ENCODE peak calls at places on chromosomes 3 and 15, in four cellular contexts. V, P, X and J are unnamed samples.
A peak's percentile ranks its signal among the peaks of the same experiment; 100 is the strongest.

GRCh38 chr3:188712257-188712924 is 459.4 kb upstream of the TPRG1 start:
- DNase-seq in V (peak; percentile 92), P (no peak), X (no peak), J (peak; percentile 64)

GRCh38 chr15:87877114-87877810 is 379.3 kb downstream of the NTRK3 start:
- DNase-seq in V (peak; percentile 93), P (no peak), X (peak; percentile 27), J (no peak)

GRCh38 chr3:143885803-143886427 is 37.6 kb upstream of the SLC9A9 start:
- DNase-seq in V (peak; percentile 34), P (peak; percentile 15), X (peak; percentile 45), J (peak; percentile 36)

GRCh38 chr3:190424478-190425439 is 24.9 kb downstream of the TMEM207 start:
- DNase-seq in V (peak; percentile 76), P (peak; percentile 20), X (peak; percentile 18), J (peak; percentile 76)

GRCh38 chr15:38991126-38991525 is 426.5 kb upstream of the RASGRP1 start:
- DNase-seq in V (peak; percentile 56), P (no peak), X (peak; percentile 9), J (peak; percentile 83)

GRCh38 chr15:55879181-55879580 is 114.2 kb downstream of the NEDD4 start:
- DNase-seq in V (peak; percentile 55), P (no peak), X (no peak), J (peak; percentile 63)

GRCh38 chr15:96431787-96432186 is 101.3 kb downstream of the NR2F2 start:
- DNase-seq in V (no peak), P (no peak), X (no peak), J (peak; percentile 39)

GRCh38 chr15:57301307-57301706 is 75.0 kb upstream of the CGNL1 start:
- DNase-seq in V (no peak), P (no peak), X (no peak), J (no peak)

GRCh38 chr15:73586006-73586654 is 47.1 kb downstream of the NPTN start:
- DNase-seq in V (no peak), P (no peak), X (no peak), J (no peak)

GRCh38 chr3:100001514-100002270 is 112.6 kb downstream of the FILIP1L start:
- DNase-seq in V (no peak), P (no peak), X (no peak), J (no peak)

GRCh38 chr3:19399356-19399755 is 251.0 kb downstream of the KCNH8 start:
- DNase-seq in V (no peak), P (no peak), X (no peak), J (no peak)

GRCh38 chr15:89496155-89497098 is at the start of gene RHCG:
- DNase-seq in V (peak; percentile 24), P (no peak), X (peak; percentile 45), J (peak; percentile 52)

GRCh38 chr3:84836961-84837360 is 121.8 kb upstream of the CADM2 start:
- DNase-seq in V (no peak), P (no peak), X (no peak), J (no peak)

GRCh38 chr3:170745211-170745718 is 124.7 kb downstream of the RPL22L1 start:
- DNase-seq in V (peak; percentile 73), P (no peak), X (no peak), J (peak; percentile 89)

GRCh38 chr3:183339461-183340086 is 86.5 kb downstream of the B3GNT5 start:
- DNase-seq in V (no peak), P (no peak), X (no peak), J (no peak)

GRCh38 chr15:85047271-85047948 is 65.8 kb downstream of the PDE8A start:
- DNase-seq in V (peak; percentile 99), P (no peak), X (peak; percentile 61), J (peak; percentile 97)

GRCh38 chr3:108985844-108986243 is 32.2 kb upstream of the GUCA1C start:
- DNase-seq in V (no peak), P (no peak), X (no peak), J (no peak)

GRCh38 chr3:5061218-5061569 is 60.9 kb upstream of the ARL8B start:
- DNase-seq in V (no peak), P (no peak), X (no peak), J (no peak)

GRCh38 chr3:180492047-180492446 is 109.9 kb upstream of the TTC14 start:
- DNase-seq in V (no peak), P (no peak), X (no peak), J (no peak)

GRCh38 chr15:35616436-35617271 is 70.7 kb upstream of the DPH6 start:
- DNase-seq in V (peak; percentile 21), P (no peak), X (no peak), J (no peak)

GRCh38 chr3:111156506-111156905 is 84.9 kb downstream of the NECTIN3 start:
- DNase-seq in V (no peak), P (no peak), X (no peak), J (no peak)

GRCh38 chr15:48630245-48630644 is 15.3 kb downstream of the FBN1 start:
- DNase-seq in V (no peak), P (no peak), X (no peak), J (no peak)

GRCh38 chr3:99825239-99825638 is 7.6 kb downstream of the CMSS1 start:
- DNase-seq in V (peak; percentile 31), P (no peak), X (peak; percentile 39), J (peak; percentile 82)

GRCh38 chr3:126923895-126924294 is 59.0 kb upstream of the PLXNA1 start:
- DNase-seq in V (no peak), P (no peak), X (no peak), J (no peak)

GRCh38 chr3:194447161-194447560 is 39.6 kb downstream of the ATP13A3 start:
- DNase-seq in V (no peak), P (no peak), X (peak; percentile 12), J (no peak)

GRCh38 chr3:194446754-194447153 is 40.0 kb downstream of the ATP13A3 start:
- DNase-seq in V (no peak), P (no peak), X (no peak), J (no peak)

GRCh38 chr3:194449913-194450312 is 36.9 kb downstream of the ATP13A3 start:
- DNase-seq in V (no peak), P (no peak), X (no peak), J (no peak)

GRCh38 chr3:194446172-194446571 is 40.6 kb downstream of the ATP13A3 start:
- DNase-seq in V (no peak), P (no peak), X (no peak), J (no peak)

GRCh38 chr3:194447657-194448056 is 39.1 kb downstream of the ATP13A3 start:
- DNase-seq in V (no peak), P (no peak), X (no peak), J (no peak)
- TF ChIP-seq FOS in V (no peak), P (no peak), X (no peak), J (no peak)

GRCh38 chr3:197464794-197465193 is 91.0 kb downstream of the BDH1 start:
- DNase-seq in V (no peak), P (no peak), X (no peak), J (no peak)

GRCh38 chr3:197465197-197465995 is 90.4 kb downstream of the BDH1 start:
- DNase-seq in V (no peak), P (no peak), X (no peak), J (peak; percentile 91)

GRCh38 chr3:197466586-197467399 is 89.0 kb downstream of the BDH1 start:
- DNase-seq in V (peak; percentile 72), P (no peak), X (no peak), J (peak; percentile 69)

GRCh38 chr3:197468167-197468566 is 87.6 kb downstream of the BDH1 start:
- DNase-seq in V (no peak), P (no peak), X (no peak), J (no peak)

GRCh38 chr3:197465996-197466549 is 89.7 kb downstream of the BDH1 start:
- DNase-seq in V (peak; percentile 71), P (no peak), X (no peak), J (peak; percentile 64)
- H3K4me1 ChIP-seq in V (peaks cover 13% of the 10 kb centered on the region), P (no peaks in the 10 kb centered on the region), X (no peaks in the 10 kb centered on the region), J (peaks cover 33% of the 10 kb centered on the region)

DNA sequence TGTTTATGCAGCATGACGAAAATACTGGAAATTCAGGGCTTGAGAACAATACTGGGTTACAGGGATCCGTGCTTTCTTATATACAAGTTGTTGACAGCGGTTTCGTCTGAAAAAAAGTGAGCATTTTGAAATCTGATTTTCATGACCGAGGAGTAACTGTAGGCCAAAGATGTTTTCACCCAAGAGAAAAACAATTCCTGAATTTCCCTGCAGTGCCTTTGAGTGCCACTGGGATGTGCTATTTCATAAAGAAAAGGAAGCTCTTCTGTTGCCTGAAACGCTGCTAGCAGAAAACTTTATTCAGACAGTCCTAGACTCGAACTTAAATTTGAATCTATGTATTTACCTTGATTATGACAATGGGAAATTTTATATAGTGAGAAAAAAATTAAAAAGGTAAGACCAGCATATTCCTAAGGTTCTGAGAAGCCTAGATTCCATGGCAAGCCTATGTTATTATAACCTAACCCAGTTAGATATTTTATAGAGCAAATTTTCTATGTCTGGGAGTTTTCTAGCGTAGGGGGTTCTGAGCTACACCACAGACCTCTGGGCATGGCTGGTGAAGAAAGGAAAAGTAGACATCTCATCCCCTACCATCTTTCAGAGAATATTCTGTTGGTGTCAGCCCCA is 30.2 kb downstream of the KCNAB1 start:
- DNase-seq in V (peak; percentile 64), P (no peak), X (peak; percentile 38), J (peak; percentile 75)
- TF ChIP-seq FOS in V (no peak), P (no peak), X (no peak), J (no peak)

GRCh38 chr3:105798381-105798934 is 70.4 kb downstream of the CBLB start:
- DNase-seq in V (no peak), P (peak; percentile 51), X (no peak), J (no peak)
- H3K4me1 ChIP-seq in V (peaks cover 2% of the 10 kb centered on the region), P (peaks cover 37% of the 10 kb centered on the region), X (no peaks in the 10 kb centered on the region), J (no peaks in the 10 kb centered on the region)